ENCODE peak calls at places on chromosomes 3 and 15, in four cellular contexts. Q is HepG2, A is H1, F is GM12878. T is an unnamed sample.
A peak's percentile ranks its signal among the peaks of the same experiment; 100 is the strongest.

GRCh38 chr3:30472090-30472489 is 134.3 kb upstream of the TGFBR2 start:
- DNase-seq in Q (no peak), A (no peak), F (no peak), T (no peak)

GRCh38 chr3:49869525-49870126 is at the start of gene CAMKV:
- DNase-seq in Q (no peak), A (no peak), F (no peak), T (peak; percentile 74)

GRCh38 chr3:55873523-55874254 is 386.6 kb upstream of the WNT5A start:
- DNase-seq in Q (peak; percentile 4), A (no peak), F (no peak), T (no peak)

GRCh38 chr3:4888913-4889846 is 90.1 kb upstream of the BHLHE40 start:
- DNase-seq in Q (no peak), A (no peak), F (peak; percentile 71), T (no peak)

GRCh38 chr3:44439499-44440295 is 37.8 kb downstream of the ZNF445 start:
- DNase-seq in Q (peak; percentile 97), A (no peak), F (peak; percentile 88), T (peak; percentile 94)

GRCh38 chr15:60682115-60682514 is 203.2 kb upstream of the ICE2 start:
- DNase-seq in Q (no peak), A (no peak), F (no peak), T (no peak)

GRCh38 chr15:88431441-88431840 is 35.7 kb downstream of the MRPL46 start:
- DNase-seq in Q (no peak), A (no peak), F (no peak), T (no peak)

GRCh38 chr3:183094711-183095110 is 4.6 kb downstream of the MCCC1 start:
- DNase-seq in Q (no peak), A (no peak), F (no peak), T (no peak)

GRCh38 chr3:112378989-112379692 is 46.2 kb downstream of the CD200 start:
- DNase-seq in Q (no peak), A (no peak), F (no peak), T (no peak)

GRCh38 chr3:37111199-37111598 is 63.2 kb downstream of the LRRFIP2 start:
- DNase-seq in Q (no peak), A (no peak), F (no peak), T (no peak)

GRCh38 chr3:56801151-56801596 is 575 bp downstream of the ARHGEF3 start:
- DNase-seq in Q (no peak), A (no peak), F (no peak), T (no peak)

GRCh38 chr3:160224256-160224655 is 966 bp upstream of the C3orf80 start:
- DNase-seq in Q (no peak), A (no peak), F (no peak), T (no peak)

GRCh38 chr3:176310641-176311040 is 886.6 kb downstream of the TBL1XR1 start:
- DNase-seq in Q (no peak), A (no peak), F (no peak), T (no peak)

GRCh38 chr3:1587426-1587825 is 494.6 kb downstream of the CNTN6 start:
- DNase-seq in Q (no peak), A (no peak), F (no peak), T (no peak)

GRCh38 chr3:183539821-183540220 is 15.7 kb downstream of the KLHL6 start:
- DNase-seq in Q (no peak), A (no peak), F (no peak), T (no peak)

GRCh38 chr3:167110906-167111305 is 269.2 kb downstream of the ZBBX start:
- DNase-seq in Q (no peak), A (no peak), F (no peak), T (no peak)

GRCh38 chr3:38283810-38284775 is 2.0 kb downstream of the SLC22A14 start:
- DNase-seq in Q (no peak), A (no peak), F (no peak), T (no peak)

GRCh38 chr15:89142423-89142822 is 54.2 kb downstream of the ABHD2 start:
- DNase-seq in Q (no peak), A (no peak), F (no peak), T (no peak)

GRCh38 chr3:188170461-188171459 is 16.8 kb downstream of the LPP start:
- DNase-seq in Q (peak; percentile 98), A (no peak), F (no peak), T (no peak)

GRCh38 chr3:195001261-195001660 is 269.7 kb downstream of the XXYLT1 start:
- DNase-seq in Q (no peak), A (no peak), F (no peak), T (no peak)

GRCh38 chr3:153614563-153614962 is 452.5 kb downstream of the RAP2B start:
- DNase-seq in Q (no peak), A (no peak), F (no peak), T (no peak)

GRCh38 chr3:33030802-33031201 is 66.1 kb downstream of the GLB1 start:
- DNase-seq in Q (no peak), A (no peak), F (no peak), T (peak; percentile 30)

GRCh38 chr15:55007561-55007960 is 189.2 kb downstream of the RSL24D1 start:
- DNase-seq in Q (no peak), A (no peak), F (no peak), T (no peak)

GRCh38 chr3:96813820-96814580 is 394 bp upstream of the EPHA6 start:
- DNase-seq in Q (peak; percentile 18), A (no peak), F (no peak), T (no peak)

GRCh38 chr3:41881233-41881821 is 80.6 kb downstream of the ULK4 start:
- DNase-seq in Q (peak; percentile 23), A (no peak), F (no peak), T (peak; percentile 23)

GRCh38 chr15:80747317-80748053 is 31.7 kb upstream of the CEMIP start:
- DNase-seq in Q (no peak), A (no peak), F (no peak), T (no peak)

GRCh38 chr3:99960123-99960878 is 142.6 kb downstream of the CMSS1 start:
- DNase-seq in Q (no peak), A (no peak), F (no peak), T (no peak)

GRCh38 chr3:99961756-99962515 is 144.3 kb downstream of the CMSS1 start:
- DNase-seq in Q (no peak), A (no peak), F (no peak), T (no peak)

GRCh38 chr3:99958177-99958912 is 140.7 kb downstream of the CMSS1 start:
- DNase-seq in Q (no peak), A (no peak), F (no peak), T (no peak)

GRCh38 chr3:99962703-99963102 is 145.0 kb downstream of the CMSS1 start:
- DNase-seq in Q (no peak), A (no peak), F (no peak), T (no peak)

GRCh38 chr3:99960941-99961340 is 143.3 kb downstream of the CMSS1 start:
- DNase-seq in Q (no peak), A (no peak), F (no peak), T (no peak)
- TF ChIP-seq EP300 in Q (no peak), A (no peak), F (no peak), T (no peak)

DNA sequence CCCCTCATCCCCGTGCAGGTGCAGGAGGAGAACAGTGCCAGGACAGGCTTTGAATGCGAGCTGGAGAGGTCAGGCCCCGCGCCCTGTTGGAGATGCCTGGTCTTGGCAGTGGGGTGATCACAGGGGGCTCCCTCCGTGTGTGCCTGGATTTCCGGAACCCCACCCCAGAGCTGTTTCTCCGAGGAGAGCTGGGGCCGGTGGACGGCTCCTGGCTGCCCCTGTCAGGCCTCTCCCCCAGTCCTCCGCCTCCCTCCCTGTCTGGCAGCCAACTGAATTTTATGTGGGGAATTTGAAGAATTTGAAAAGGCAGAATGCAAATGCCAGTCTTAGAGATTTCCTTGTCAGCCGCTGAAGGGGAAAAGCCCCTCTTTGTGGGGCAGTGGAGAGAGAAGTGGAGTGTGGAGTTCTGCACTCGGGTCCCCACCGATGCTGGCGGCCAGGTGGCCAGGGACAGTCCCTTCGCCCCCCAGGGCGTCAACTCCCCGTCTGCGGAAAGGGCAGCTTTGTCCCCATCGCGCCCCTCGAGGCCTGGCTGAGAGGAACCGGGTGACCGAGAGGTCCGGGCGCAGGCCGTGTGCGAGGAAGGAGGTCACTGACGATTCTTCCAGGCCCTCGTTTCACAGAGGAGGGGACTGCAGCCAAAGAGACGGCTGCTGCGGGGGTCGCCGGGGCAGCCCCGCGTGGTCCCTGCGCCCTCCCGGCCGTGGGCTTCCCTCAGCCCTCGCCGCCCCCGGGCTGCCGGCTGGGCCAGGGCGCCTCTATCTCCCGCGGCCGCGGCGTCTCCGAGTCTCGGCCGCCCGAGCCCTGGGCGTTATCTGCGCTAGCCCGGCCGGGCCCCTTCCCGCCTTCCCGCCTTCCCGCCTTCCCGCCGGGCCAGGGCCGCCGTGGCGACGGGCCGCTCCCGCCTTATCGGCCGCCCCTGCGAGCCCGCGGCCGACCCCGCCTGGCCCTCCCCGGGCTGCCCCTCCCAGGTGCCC is 56.0 kb upstream of the LCTL start:
- DNase-seq in Q (no peak), A (peak; percentile 36), F (no peak), T (peak; percentile 80)
- TF ChIP-seq EZH2 in Q (no peak), A (no peak), F (no peak), T (no peak)

DNA sequence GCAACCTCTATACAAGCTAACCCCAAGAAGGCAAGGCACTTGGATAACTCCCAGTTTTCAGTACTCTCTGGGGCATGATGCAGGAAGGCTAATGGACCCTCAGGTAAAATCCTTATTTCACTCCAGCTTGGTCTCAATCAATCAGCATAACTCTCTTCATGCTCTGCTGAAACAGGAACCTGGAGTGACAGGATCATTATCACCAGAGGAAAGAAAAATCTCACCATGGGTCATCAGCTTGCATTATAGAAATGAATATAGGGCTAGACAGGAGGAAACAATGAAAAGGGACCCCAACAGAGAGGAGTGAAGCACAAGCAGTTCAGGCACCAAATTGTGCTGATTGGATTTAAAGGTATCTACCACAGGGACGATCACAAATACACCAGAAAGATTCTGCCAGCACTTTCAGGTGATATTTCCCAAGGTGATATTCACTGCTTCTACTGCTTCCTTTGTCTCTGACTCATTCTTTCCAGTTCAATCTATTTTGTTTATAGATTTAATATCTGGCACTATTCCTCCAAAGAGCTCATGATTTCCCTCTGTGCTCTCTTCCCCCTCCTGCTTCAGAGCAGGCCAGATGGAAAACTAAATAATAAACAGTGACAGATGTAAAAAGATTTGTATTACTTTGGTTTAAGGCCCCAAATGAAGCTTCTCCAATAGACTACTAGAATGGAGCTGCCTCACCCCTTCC is 23.0 kb upstream of the THUMPD3 start:
- DNase-seq in Q (no peak), A (no peak), F (no peak), T (no peak)
- TF ChIP-seq EP300 in Q (no peak), A (no peak), F (no peak), T (no peak)

GRCh38 chr3:15331606-15332404 is 581 bp downstream of the SH3BP5 start:
- DNase-seq in Q (no peak), A (no peak), F (no peak), T (no peak)
- TF ChIP-seq EZH2 in Q (peak; percentile 83), A (peak; percentile 30), F (no peak), T (no peak)